ENCODE peak calls at places on chromosome 13, in four cellular contexts. U is mesothelial cell of epicardium, P is endothelial cell, G is tibial nerve. J is an unnamed sample.

GRCh38 chr13:20126460-20127262 is 34.2 kb downstream of the GJA3 start:
- DNase-seq in P (no peak), U (no peak), G (no peak), J (no peak)

GRCh38 chr13:47258384-47258783 is 361.5 kb upstream of the HTR2A start:
- DNase-seq in U (no peak), P (no peak), G (no peak), J (no peak)

GRCh38 chr13:94248454-94249233 is 230.8 kb downstream of the DCT start:
- DNase-seq in P (no peak), G (no peak), U (no peak), J (no peak)

GRCh38 chr13:93151277-93151676 is 75.3 kb upstream of the GPC6 start:
- DNase-seq in G (no peak), P (no peak), U (no peak), J (no peak)

GRCh38 chr13:73754727-73755292 is 379.4 kb downstream of the KLF12 start:
- DNase-seq in U (no peak), P (peak), G (peak), J (peak)

GRCh38 chr13:21686761-21687391 is 16.0 kb downstream of the FGF9 start:
- DNase-seq in P (no peak), G (no peak), U (no peak), J (no peak)

GRCh38 chr13:78657699-78658629 is 991 bp downstream of the OBI1 start:
- DNase-seq in G (no peak), P (no peak), U (no peak), J (no peak)

GRCh38 chr13:36815069-36815468 is 4.0 kb upstream of the RFXAP start:
- DNase-seq in G (no peak), P (no peak), U (no peak), J (no peak)

GRCh38 chr13:42992585-42993122 is 613 bp upstream of the EPSTI1 start:
- DNase-seq in P (no peak), G (no peak), U (no peak), J (no peak)

GRCh38 chr13:20796791-20797513 is 23.2 kb upstream of the EEF1AKMT1 start:
- DNase-seq in P (no peak), G (no peak), U (no peak), J (no peak)

GRCh38 chr13:32417995-32418394 is 9.9 kb downstream of the N4BP2L1 start:
- DNase-seq in U (no peak), G (no peak), P (no peak), J (no peak)

GRCh38 chr13:32413284-32413683 is 14.6 kb downstream of the N4BP2L1 start:
- DNase-seq in P (no peak), G (no peak), U (no peak), J (no peak)

GRCh38 chr13:32414580-32414979 is 13.3 kb downstream of the N4BP2L1 start:
- DNase-seq in P (no peak), U (no peak), G (no peak), J (no peak)

GRCh38 chr13:32419862-32420261 is 8.1 kb downstream of the N4BP2L1 start:
- DNase-seq in P (no peak), G (no peak), U (no peak), J (no peak)

DNA sequence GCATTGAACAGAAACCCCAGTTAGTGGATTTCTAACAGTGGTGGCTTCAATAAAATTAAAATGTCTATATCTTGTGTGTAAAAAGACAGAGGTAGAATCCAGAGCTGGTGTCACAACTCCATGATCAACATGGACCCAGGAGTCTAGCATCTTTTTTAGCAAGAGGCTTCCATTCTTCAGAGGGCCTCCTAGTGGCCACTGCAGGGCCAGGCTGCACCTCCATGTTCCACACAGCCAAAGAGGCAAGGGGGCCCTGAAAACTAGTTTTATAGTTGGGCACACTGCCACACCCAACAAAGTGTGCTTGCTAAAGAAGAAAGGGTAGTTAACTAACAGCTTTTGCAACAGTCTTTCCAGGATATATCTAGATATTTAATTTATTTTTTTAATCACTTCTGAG is 12.9 kb downstream of the N4BP2L1 start:
- DNase-seq in U (no peak), P (peak), G (no peak), J (no peak)
- TF ChIP-seq CTCF in U (no peak), P (peak), G (no peak), J (peak)

DNA sequence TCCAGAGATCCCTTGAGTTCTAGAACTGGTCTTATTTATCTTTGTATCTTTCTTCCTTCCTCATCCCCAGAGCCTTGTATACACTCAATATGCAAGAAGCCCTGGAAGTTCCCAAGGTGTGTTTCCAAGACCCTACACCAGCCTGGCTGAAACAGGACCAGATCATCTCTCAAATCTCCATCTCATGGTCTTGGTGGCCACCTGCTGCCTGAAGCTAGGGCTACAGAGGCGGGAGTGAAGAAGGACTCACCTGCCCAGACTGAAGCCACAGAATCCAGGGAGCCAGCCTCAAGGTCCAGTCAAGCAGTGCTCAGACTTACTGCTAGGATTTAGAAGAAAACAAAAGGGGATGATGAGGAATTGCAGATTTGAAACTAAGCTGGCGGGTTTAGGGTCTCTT is 6.1 kb upstream of the CYSLTR2 start:
- DNase-seq in P (no peak), G (no peak), U (no peak), J (no peak)
- TF ChIP-seq CTCF in P (no peak), G (no peak), U (no peak), J (no peak)

DNA sequence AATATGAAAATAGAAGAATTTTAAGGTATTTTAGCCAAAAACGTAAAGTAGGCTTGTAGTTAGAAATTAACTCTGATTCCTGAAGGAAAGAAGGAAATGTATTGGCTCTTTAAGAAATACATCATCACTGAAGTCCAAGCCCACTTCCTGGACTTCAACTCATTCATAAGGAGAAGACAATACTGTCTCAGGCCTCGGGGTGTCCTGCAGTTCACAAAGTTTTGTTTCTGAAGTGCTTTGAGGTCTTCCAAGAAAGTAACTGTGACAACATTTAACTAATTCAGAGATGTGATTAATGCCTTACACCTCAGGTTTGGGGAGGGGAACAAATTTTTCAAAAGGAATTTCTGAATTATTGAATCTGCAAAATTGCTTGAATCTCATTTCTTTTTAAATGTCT is 65.8 kb upstream of the STARD13 start:
- DNase-seq in P (no peak), G (no peak), U (no peak), J (no peak)
- TF ChIP-seq CTCF in P (no peak), G (peak), U (no peak), J (no peak)

DNA sequence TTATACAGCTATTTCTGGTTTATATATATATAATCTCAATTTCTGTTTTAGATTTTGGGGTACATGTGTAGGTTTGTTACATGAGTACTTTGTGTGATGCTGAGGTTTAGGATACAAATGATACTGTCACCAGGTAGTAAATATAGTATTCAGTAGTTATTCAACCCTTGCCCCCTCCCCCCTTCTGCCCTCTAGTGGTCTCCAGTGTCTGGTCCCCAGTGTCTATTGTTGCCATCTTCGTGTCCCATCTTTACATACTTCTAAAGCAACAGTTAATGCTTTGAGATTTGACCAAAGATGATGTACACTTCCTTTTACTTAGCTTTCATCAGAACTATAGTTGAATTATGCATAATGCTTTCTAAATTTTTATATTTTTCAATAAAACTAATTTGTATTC is 1623.4 kb upstream of the PRR20A start:
- DNase-seq in P (peak), G (no peak), U (no peak), J (no peak)
- TF ChIP-seq CTCF in P (peak), G (no peak), U (no peak), J (no peak)

GRCh38 chr13:30978981-30979956 is 46.8 kb downstream of the TEX26 start:
- DNase-seq in G (no peak), P (peak), U (no peak), J (peak)
- TF ChIP-seq CTCF in G (no peak), P (peak), U (peak), J (peak)

DNA sequence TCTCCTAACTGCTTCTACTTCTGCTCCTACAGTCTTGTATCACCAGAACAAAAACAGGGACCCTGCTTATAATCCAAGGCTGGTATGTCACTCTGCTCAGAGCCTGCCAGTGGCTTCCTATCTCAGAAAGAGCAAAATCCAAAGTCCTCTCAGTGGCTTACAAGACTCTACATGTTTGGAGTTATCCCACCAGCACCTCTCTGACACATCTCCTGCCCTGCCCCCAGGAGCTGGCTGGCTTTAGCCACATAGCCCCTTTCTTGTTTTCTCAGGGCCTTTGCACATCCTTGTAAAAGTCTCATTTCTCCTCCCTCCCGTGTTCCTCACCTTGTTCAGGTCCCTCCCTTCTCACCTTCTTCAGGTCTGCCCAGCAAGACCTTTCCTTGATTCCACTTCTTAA is 2.2 kb upstream of the KCTD12 start:
- DNase-seq in U (no peak), P (no peak), G (no peak), J (no peak)
- TF ChIP-seq CTCF in U (no peak), P (no peak), G (no peak), J (no peak)

GRCh38 chr13:33606692-33607091 is 211.3 kb upstream of the RFC3 start:
- DNase-seq in P (no peak), U (no peak), G (no peak), J (no peak)
- TF ChIP-seq CTCF in P (no peak), U (no peak), G (no peak), J (no peak)

DNA sequence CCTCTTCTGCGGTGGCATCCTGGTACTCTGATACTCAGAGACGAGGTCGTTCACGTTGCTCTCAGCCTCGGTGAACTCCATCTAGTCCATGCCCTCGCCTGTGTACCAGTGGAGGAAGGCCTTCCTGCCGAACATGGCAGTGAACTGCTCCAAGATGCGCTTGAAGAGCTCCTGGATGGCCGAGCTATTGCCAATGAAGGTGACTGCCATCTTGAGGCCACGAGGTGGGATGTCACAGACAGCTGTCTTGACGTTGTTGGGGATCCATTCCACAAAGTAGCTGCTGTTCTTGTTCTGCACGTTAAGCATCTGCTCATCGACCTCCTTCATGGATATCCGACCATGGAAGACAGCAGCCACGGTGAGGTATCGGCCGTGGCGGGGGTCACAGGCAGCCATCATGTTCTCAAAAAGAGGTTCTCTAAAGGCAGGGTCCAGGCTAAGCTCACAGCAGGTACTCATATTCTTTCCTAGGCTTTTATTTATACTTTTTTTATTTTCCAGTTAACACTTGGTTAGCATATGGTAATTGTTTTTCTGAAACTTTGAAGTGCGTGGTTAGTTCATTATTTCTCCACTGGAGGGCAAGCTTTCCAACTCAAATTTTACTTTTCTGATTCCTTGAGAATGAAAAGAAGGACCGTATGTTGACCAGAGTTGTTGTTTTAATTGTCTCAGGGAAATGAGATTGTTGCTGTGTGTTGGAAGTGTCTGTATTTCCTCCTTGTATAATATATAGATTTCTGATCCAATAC is 72.4 kb upstream of the RGCC start:
- DNase-seq in U (no peak), G (no peak), P (no peak), J (no peak)
- TF ChIP-seq CTCF in U (peak), G (no peak), P (peak), J (no peak)

GRCh38 chr13:109816112-109816978 is 30.0 kb upstream of the IRS2 start:
- DNase-seq in G (no peak), U (no peak), P (no peak), J (no peak)

GRCh38 chr13:109816979-109817275 is 30.5 kb upstream of the IRS2 start:
- DNase-seq in P (no peak), G (no peak), U (no peak), J (no peak)

GRCh38 chr13:109818136-109818535 is 31.8 kb upstream of the IRS2 start:
- DNase-seq in P (no peak), U (no peak), G (no peak), J (no peak)

GRCh38 chr13:109813663-109814062 is 27.3 kb upstream of the IRS2 start:
- DNase-seq in P (no peak), U (no peak), G (no peak), J (no peak)

DNA sequence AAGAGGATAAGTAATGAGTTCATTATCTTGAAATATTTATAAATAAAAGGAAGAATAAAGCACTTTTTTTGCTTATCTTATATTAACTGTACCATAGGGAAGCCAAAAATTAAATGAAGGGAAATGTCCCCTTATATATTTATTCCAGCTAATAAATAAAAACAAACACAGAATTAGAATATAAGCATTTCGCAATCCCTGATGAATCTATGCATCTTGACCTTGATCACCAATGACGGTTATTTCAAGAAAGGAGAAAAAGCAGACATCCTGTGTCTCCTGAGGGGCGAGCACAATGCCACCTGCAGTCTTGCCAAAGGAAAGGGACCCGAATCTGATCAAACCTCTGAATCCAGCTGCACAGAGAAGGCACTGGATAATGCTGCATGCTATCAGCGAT is 29.3 kb upstream of the IRS2 start:
- DNase-seq in P (no peak), G (no peak), U (no peak), J (no peak)
- TF ChIP-seq CTCF in P (no peak), G (no peak), U (no peak), J (no peak)

GRCh38 chr13:102452831-102453230 is 51.0 kb upstream of the FGF14 start:
- DNase-seq in U (no peak), P (no peak), G (no peak), J (no peak)
- TF ChIP-seq CTCF in U (no peak), P (no peak), G (no peak), J (no peak)

J was measured in nephron progenitor cell.